ENCODE peak calls at places on chromosome 9, in seven cellular contexts. L is esophagus squamous epithelium, S is heart left ventricle, W is GM12865, R is IMR-90, O is heart right ventricle, Y is upper lobe of right lung. X is an unnamed sample.

GRCh38 chr9:15724006-15724405 is 171.2 kb downstream of the CCDC171 start:
- DNase-seq in S (no peak), Y (no peak), R (peak), O (no peak), W (no peak), L (no peak), X (peak)

GRCh38 chr9:7549261-7549660 is 250.3 kb downstream of the DMAC1 start:
- DNase-seq in W (no peak), R (no peak), Y (no peak), O (peak), S (peak), L (no peak), X (no peak)

GRCh38 chr9:99818439-99818992 is 3.2 kb upstream of the NR4A3 start:
- DNase-seq in Y (no peak), L (no peak), W (peak), O (no peak), R (no peak), S (no peak), X (no peak)

GRCh38 chr9:90065851-90066250 is 461.0 kb downstream of the GADD45G start:
- DNase-seq in R (no peak), S (no peak), O (no peak), Y (no peak), L (no peak), W (no peak), X (no peak)

GRCh38 chr9:82797539-82797938 is 265.4 kb downstream of the RASEF start:
- DNase-seq in R (no peak), L (no peak), W (no peak), Y (no peak), O (peak), S (peak), X (no peak)

GRCh38 chr9:132731230-132731629 is 61.0 kb downstream of the GTF3C4 start:
- DNase-seq in W (no peak), L (no peak), R (no peak), O (no peak), S (no peak), Y (no peak), X (no peak)

GRCh38 chr9:93084471-93084881 is 11.5 kb upstream of the CARD19 start:
- DNase-seq in Y (peak), O (no peak), L (no peak), R (no peak), W (no peak), S (peak), X (no peak)

GRCh38 chr9:121837113-121838010 is 185.9 kb downstream of the DAB2IP start:
- DNase-seq in Y (peak), R (peak), S (no peak), O (no peak), L (no peak), W (no peak), X (no peak)

GRCh38 chr9:16867571-16868311 is 2.7 kb downstream of the BNC2 start:
- DNase-seq in W (no peak), Y (no peak), S (no peak), R (peak), L (no peak), O (no peak), X (peak)

GRCh38 chr9:73148447-73148937 is 3.2 kb upstream of the ANXA1 start:
- DNase-seq in Y (no peak), O (no peak), L (no peak), S (no peak), R (peak), W (no peak), X (no peak)

GRCh38 chr9:73701415-73702057 is 549.9 kb downstream of the ANXA1 start:
- DNase-seq in L (no peak), R (no peak), S (no peak), Y (no peak), O (no peak), W (no peak), X (peak)

GRCh38 chr9:119026120-119026519 is 343.1 kb downstream of the BRINP1 start:
- DNase-seq in W (no peak), L (no peak), R (no peak), Y (no peak), O (peak), S (peak), X (peak)

GRCh38 chr9:71001780-71002386 is 119.5 kb downstream of the TRPM3 start:
- DNase-seq in L (no peak), O (no peak), R (peak), W (peak), S (no peak), Y (no peak), X (no peak)

GRCh38 chr9:87149794-87150193 is 202.5 kb upstream of the GAS1 start:
- DNase-seq in S (no peak), L (no peak), Y (no peak), W (no peak), O (no peak), R (peak), X (peak)

GRCh38 chr9:6414291-6414690 is 1.3 kb downstream of the UHRF2 start:
- DNase-seq in Y (no peak), S (no peak), W (peak), O (no peak), R (peak), L (no peak), X (no peak)

GRCh38 chr9:114166606-114167572 is 11.6 kb downstream of the COL27A1 start:
- DNase-seq in S (no peak), W (no peak), L (no peak), R (no peak), Y (peak), O (no peak), X (no peak)

GRCh38 chr9:90102292-90102901 is 497.6 kb downstream of the GADD45G start:
- DNase-seq in Y (peak), W (peak), S (peak), O (peak), R (peak), L (peak), X (peak)

GRCh38 chr9:69497816-69498215 is 172.8 kb downstream of the ENTREP1 start:
- DNase-seq in W (no peak), L (no peak), R (no peak), Y (no peak), S (no peak), O (no peak), X (no peak)

GRCh38 chr9:12916037-12916436 is 141.2 kb downstream of the LURAP1L start:
- DNase-seq in Y (no peak), L (no peak), R (peak), S (no peak), W (no peak), O (no peak), X (peak)

GRCh38 chr9:21265421-21266189 is 25.8 kb upstream of the IFNA14 start:
- DNase-seq in R (no peak), O (no peak), W (peak), Y (no peak), L (no peak), S (no peak), X (no peak)

GRCh38 chr9:87878930-87879603 is 3.6 kb upstream of the SPATA31E1 start:
- DNase-seq in Y (no peak), R (peak), O (no peak), S (no peak), W (no peak), L (no peak), X (peak)

GRCh38 chr9:78865757-78866156 is 568.8 kb downstream of the PSAT1 start:
- DNase-seq in L (no peak), W (no peak), O (no peak), S (no peak), Y (no peak), R (no peak), X (no peak)

GRCh38 chr9:89410022-89410421 is 87.9 kb downstream of the SEMA4D start:
- DNase-seq in R (no peak), O (no peak), Y (no peak), L (no peak), W (no peak), S (no peak), X (no peak)

GRCh38 chr9:113587471-113588031 is 124.0 kb downstream of the RGS3 start:
- DNase-seq in L (no peak), Y (no peak), R (peak), W (no peak), O (peak), S (peak), X (peak)

GRCh38 chr9:88663766-88664419 is 128.9 kb downstream of the NXNL2 start:
- DNase-seq in L (no peak), S (no peak), O (no peak), Y (no peak), W (no peak), R (peak), X (no peak)

DNA sequence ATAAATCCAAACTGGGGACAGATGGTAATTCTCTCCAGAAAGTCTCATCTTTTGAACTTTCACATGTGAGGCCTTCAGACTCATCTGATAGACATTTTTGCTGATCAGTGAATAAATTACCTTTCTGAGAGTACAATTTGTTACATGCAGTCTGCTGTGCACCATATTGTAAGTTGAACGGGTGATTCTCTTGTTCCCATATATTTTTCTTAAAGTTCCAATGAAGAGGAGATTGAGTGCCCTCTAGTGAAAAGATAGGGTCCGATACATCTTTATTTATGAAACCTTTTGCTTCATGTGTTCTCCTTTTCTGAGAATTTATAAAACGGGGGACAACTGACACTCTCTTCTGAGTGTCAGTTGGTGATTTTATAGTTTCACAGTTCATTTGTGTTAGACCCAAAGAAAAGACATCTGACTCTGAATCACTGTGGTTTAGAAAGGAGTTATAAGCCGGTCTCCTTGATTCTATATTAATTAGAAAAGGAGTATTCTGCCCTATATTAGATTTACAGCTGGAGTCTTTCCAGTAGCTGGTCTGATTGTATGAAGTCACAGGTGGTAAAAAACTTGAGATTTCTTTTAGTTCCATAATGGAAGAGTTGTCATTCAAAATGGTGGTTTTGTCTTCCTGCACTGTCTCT is 30.4 kb downstream of the GNG10 start:
- DNase-seq in R (peak), L (no peak), Y (no peak), O (no peak), S (no peak), W (peak), X (peak)
- TF ChIP-seq CTCF in R (peak), L (peak), Y (peak), O (peak), S (peak), W (peak), X (peak)

GRCh38 chr9:124757589-124757988 is 13.5 kb downstream of the NR6A1 start:
- DNase-seq in Y (no peak), R (no peak), S (no peak), L (no peak), O (no peak), W (no peak), X (no peak)
- H3K4me3 ChIP-seq in Y (no peak), R (no peak), S (no peak), L (no peak), O (no peak), W (no peak), X (no peak)

GRCh38 chr9:126619336-126619919 is 5.7 kb downstream of the LMX1B start:
- DNase-seq in S (no peak), L (no peak), R (no peak), Y (no peak), W (no peak), O (no peak), X (no peak)
- TF ChIP-seq CTCF in S (no peak), L (no peak), R (no peak), Y (no peak), W (no peak), O (no peak), X (no peak)

GRCh38 chr9:137524597-137525317 is 25.4 kb downstream of the PNPLA7 start:
- DNase-seq in W (no peak), L (no peak), S (no peak), O (no peak), Y (no peak), R (no peak), X (no peak)
- H3K4me3 ChIP-seq in W (no peak), L (no peak), S (no peak), O (no peak), Y (no peak), R (no peak), X (no peak)

GRCh38 chr9:468766-469496 is 254.3 kb downstream of the DOCK8 start:
- DNase-seq in O (no peak), L (no peak), R (no peak), S (no peak), W (peak), Y (no peak), X (no peak)

GRCh38 chr9:470041-470781 is 255.5 kb downstream of the DOCK8 start:
- DNase-seq in S (peak), W (peak), L (peak), Y (peak), R (peak), O (peak), X (peak)

GRCh38 chr9:469672-470040 is 255.0 kb downstream of the DOCK8 start:
- DNase-seq in W (peak), O (peak), Y (no peak), L (no peak), R (no peak), S (peak), X (no peak)

GRCh38 chr9:471320-471719 is 256.7 kb downstream of the DOCK8 start:
- DNase-seq in O (no peak), W (no peak), L (no peak), S (no peak), Y (no peak), R (no peak), X (no peak)

DNA sequence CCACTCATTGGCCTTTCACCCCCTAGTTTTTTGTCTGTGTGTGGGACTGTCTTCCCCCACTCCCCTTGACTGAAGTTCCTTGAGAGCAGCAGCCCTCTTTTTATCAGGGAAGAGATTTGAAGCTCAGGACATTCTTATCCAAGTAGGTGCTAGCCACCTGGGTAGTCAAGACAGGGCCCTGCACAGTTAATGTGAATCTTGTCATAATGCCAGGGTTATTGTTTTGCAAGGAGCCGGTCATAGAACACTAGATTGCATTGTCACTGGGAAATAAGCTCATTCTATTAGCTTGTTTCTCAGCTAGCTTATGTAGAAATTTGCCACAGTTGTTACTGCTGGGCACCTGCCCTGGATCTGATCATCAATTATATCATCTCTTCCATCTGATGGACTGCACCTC is 256.1 kb downstream of the DOCK8 start:
- DNase-seq in Y (no peak), L (no peak), S (no peak), R (no peak), W (no peak), O (no peak), X (no peak)
- TF ChIP-seq CTCF in Y (no peak), L (no peak), S (no peak), R (no peak), W (no peak), O (no peak), X (no peak)

GRCh38 chr9:102445181-102445747 is 549.9 kb upstream of the CYLC2 start:
- DNase-seq in S (no peak), L (no peak), W (peak), R (no peak), Y (no peak), O (no peak), X (no peak)

DNA sequence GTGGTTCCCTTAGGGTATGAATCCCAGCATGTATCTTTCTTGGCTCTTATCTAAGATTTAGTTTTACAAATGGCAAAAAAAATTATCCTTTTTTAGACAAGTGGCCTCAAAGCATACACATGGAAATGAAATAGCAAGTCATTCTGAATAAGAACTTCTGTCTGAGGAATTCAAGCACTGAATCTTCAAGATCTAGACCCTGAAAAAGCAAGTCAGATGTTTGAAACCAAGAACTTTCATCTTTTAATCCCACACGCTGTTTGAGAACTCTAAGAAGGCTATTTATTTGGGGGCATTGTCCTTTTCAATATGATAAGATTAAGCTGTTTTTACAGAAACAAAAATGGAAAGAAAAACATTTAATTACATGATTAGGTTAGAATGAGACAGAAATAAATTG is 549.2 kb upstream of the CYLC2 start:
- DNase-seq in R (no peak), S (no peak), O (no peak), L (no peak), W (no peak), Y (no peak), X (no peak)
- H3K4me3 ChIP-seq in R (no peak), S (no peak), O (no peak), L (no peak), W (no peak), Y (no peak), X (no peak)

GRCh38 chr9:133987946-133988665 is 4.0 kb downstream of the VAV2 start:
- DNase-seq in W (no peak), L (no peak), R (no peak), Y (no peak), S (no peak), O (no peak), X (no peak)
- TF ChIP-seq CTCF in W (no peak), L (no peak), R (no peak), Y (no peak), S (no peak), O (no peak), X (no peak)

DNA sequence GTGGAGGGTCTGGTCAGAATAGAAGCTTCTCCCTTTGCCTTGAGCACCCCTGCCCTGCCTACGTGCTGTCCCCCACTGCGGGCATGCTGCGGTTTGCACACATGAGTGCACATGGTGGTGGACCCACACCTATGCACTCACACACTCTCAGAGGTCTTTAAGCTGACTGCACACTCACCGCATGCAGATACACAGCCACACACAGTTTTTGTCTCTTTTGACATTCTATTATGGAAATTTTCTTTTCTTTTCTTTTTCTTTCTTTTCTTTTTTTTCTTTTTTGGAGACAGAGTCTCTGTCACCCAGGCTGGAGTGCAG is 585 bp upstream of the ARID3C start:
- DNase-seq in S (no peak), W (no peak), L (no peak), R (no peak), O (no peak), Y (no peak), X (no peak)
- H3K4me3 ChIP-seq in S (peak), W (no peak), L (no peak), R (no peak), O (no peak), Y (no peak), X (no peak)

GRCh38 chr9:27165067-27165466 is 56.0 kb downstream of the TEK start:
- DNase-seq in L (no peak), R (peak), Y (no peak), O (no peak), W (no peak), S (no peak), X (no peak)

GRCh38 chr9:27165670-27166069 is 56.6 kb downstream of the TEK start:
- DNase-seq in W (no peak), S (no peak), O (no peak), R (no peak), Y (no peak), L (no peak), X (no peak)

GRCh38 chr9:27168496-27168895 is 59.5 kb downstream of the TEK start:
- DNase-seq in L (no peak), Y (no peak), O (no peak), R (peak), S (no peak), W (no peak), X (no peak)

GRCh38 chr9:27168951-27169350 is 59.9 kb downstream of the TEK start:
- DNase-seq in R (no peak), S (no peak), L (no peak), W (no peak), Y (no peak), O (no peak), X (no peak)
- TF ChIP-seq CTCF in R (no peak), S (no peak), L (no peak), W (no peak), Y (no peak), O (no peak), X (no peak)

DNA sequence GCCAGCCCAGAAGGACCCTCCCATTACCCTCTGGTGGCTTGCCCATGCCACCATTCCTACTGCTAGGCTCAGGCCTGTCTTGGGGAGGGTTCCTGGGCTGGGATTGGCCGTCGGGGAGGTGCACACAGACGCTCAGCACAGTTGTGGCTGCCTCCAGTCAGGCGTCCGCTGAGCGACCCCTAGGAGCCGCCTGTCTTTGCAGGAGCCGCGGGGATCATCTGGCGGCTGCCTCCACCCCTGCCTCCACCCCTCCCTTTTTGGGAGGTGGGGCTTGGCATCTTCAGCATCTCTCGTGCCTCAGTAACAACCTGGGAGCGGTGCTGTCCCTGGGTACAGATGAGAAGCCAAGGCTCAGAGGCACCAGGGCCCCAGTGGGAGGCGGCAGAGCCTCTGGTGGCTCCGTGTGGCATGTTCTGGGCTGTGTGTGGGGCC is 39.6 kb downstream of the RXRA start:
- DNase-seq in W (no peak), S (peak), Y (no peak), R (no peak), L (no peak), O (peak), X (peak)
- H3K4me3 ChIP-seq in W (no peak), S (peak), Y (no peak), R (no peak), L (peak), O (no peak), X (no peak)